ENCODE peak calls at places on chromosomes 3 and 15, in seven cellular contexts. S, F, W, Z, A, T and C are unnamed samples.

GRCh38 chr3:115062412-115062956 is 84.6 kb downstream of the ZBTB20 start:
- DNase-seq in A (no peak), F (no peak), W (no peak), T (no peak), S (no peak), Z (no peak), C (no peak)

GRCh38 chr15:92161039-92161670 is 232.5 kb upstream of the ST8SIA2 start:
- DNase-seq in A (no peak), F (no peak), W (no peak), Z (no peak), T (no peak), S (no peak), C (no peak)

GRCh38 chr15:80480909-80481308 is 76.7 kb downstream of the ARNT2 start:
- DNase-seq in A (no peak), T (no peak), S (peak; percentile 69), Z (peak; percentile 60), F (no peak), W (no peak), C (no peak)

GRCh38 chr3:116065496-116065895 is 379.8 kb downstream of the LSAMP start:
- DNase-seq in S (no peak), A (no peak), T (no peak), Z (no peak), W (no peak), F (no peak), C (no peak)

GRCh38 chr3:79973917-79974595 is 206.3 kb upstream of the ROBO1 start:
- DNase-seq in A (no peak), S (no peak), F (no peak), W (no peak), Z (no peak), T (no peak), C (no peak)

GRCh38 chr15:78448441-78449219 is 10.6 kb downstream of the IREB2 start:
- DNase-seq in W (no peak), Z (no peak), A (no peak), T (no peak), F (no peak), S (no peak), C (no peak)

GRCh38 chr3:35760147-35760546 is 120.8 kb downstream of the ARPP21 start:
- DNase-seq in Z (no peak), A (no peak), F (no peak), T (no peak), W (no peak), S (no peak), C (no peak)

GRCh38 chr3:47385007-47385406 is 4.2 kb downstream of the PTPN23 start:
- DNase-seq in F (peak; percentile 47), Z (no peak), T (no peak), W (no peak), A (no peak), S (no peak), C (no peak)

GRCh38 chr3:107458871-107459270 is 63.9 kb upstream of the BBX start:
- DNase-seq in W (no peak), T (no peak), A (no peak), Z (no peak), S (no peak), F (no peak), C (no peak)

GRCh38 chr3:194632211-194632982 is 822 bp downstream of the TMEM44 start:
- DNase-seq in T (peak; percentile 7), Z (no peak), F (peak; percentile 36), S (no peak), A (no peak), W (no peak), C (no peak)

GRCh38 chr3:120416868-120417267 is 33.9 kb downstream of the FSTL1 start:
- DNase-seq in A (no peak), T (no peak), W (no peak), F (no peak), S (no peak), Z (no peak), C (no peak)

GRCh38 chr3:38805765-38806386 is 10.1 kb downstream of the SCN10A start:
- DNase-seq in W (peak; percentile 84), F (no peak), Z (peak; percentile 95), S (no peak), T (no peak), A (peak; percentile 1), C (no peak)

GRCh38 chr15:41278319-41278718 is 47.3 kb downstream of the CHP1 start:
- DNase-seq in W (no peak), Z (no peak), F (no peak), T (no peak), A (no peak), S (no peak), C (no peak)

GRCh38 chr15:27933562-27933961 is 165.6 kb downstream of the OCA2 start:
- DNase-seq in A (no peak), F (no peak), T (no peak), Z (no peak), W (no peak), S (no peak), C (no peak)

GRCh38 chr15:70049115-70049514 is 48.6 kb downstream of the TLE3 start:
- DNase-seq in Z (no peak), A (no peak), F (no peak), W (no peak), S (no peak), T (peak; percentile 68), C (no peak)

GRCh38 chr3:8313591-8314298 is 187.9 kb upstream of the LMCD1 start:
- DNase-seq in W (no peak), S (no peak), F (no peak), T (no peak), Z (no peak), A (no peak), C (no peak)

GRCh38 chr3:69420781-69421520 is 35.1 kb upstream of the FRMD4B start:
- DNase-seq in Z (no peak), W (no peak), S (peak; percentile 45), T (no peak), A (no peak), F (peak; percentile 48), C (no peak)

GRCh38 chr15:85542488-85542887 is 162.1 kb downstream of the AKAP13 start:
- DNase-seq in W (no peak), F (no peak), T (no peak), A (no peak), Z (no peak), S (no peak), C (no peak)

DNA sequence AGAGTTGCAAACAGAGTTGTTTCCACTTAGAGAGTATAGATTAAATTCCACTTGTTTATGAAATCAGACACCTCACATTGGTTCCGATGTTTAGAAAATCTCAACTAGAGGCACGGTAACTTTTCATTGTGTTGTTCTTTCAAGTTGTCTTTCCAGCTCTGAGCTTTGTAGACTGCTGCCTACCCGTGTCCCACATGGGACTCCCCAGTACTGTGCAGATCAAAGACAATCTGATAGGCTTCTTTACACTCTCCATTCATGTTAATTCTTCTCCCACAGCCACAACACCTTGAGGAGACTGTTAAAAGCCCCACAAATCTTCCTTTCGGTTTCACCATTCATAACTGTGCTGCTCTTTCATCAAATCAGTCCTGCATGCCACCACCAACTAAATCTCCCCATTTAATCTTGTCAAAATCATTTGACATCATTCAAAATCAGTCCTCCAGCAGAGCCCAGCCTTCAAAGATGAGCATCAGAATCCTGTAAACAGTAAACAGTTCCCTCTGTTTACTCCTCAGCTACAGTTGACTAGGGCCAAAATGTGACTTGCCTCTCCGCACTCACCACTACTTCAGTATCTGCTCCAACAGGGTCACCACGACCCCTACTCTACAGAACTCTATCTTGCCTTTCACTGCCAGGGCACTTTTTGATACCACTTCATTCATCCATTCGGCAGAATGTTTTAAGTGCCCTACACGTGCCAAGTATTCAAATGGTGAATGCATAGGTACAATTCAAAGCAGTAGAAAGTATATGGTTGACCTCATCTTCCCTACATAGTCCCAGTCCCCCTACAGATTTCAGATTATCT is 8.3 kb downstream of the ANXA2 start:
- DNase-seq in F (no peak), S (no peak), W (peak; percentile 82), A (peak; percentile 42), T (no peak), Z (no peak), C (no peak)
- H3K27ac ChIP-seq in F (peak overlapping the region; percentile 26), S (peak overlapping the region; percentile 90), W (peak overlapping the region; percentile 50), A (peak overlapping the region; percentile 99), T (peak overlapping the region; percentile 50), Z (no peak overlapping the region), C (peak overlapping the region; percentile 99)

DNA sequence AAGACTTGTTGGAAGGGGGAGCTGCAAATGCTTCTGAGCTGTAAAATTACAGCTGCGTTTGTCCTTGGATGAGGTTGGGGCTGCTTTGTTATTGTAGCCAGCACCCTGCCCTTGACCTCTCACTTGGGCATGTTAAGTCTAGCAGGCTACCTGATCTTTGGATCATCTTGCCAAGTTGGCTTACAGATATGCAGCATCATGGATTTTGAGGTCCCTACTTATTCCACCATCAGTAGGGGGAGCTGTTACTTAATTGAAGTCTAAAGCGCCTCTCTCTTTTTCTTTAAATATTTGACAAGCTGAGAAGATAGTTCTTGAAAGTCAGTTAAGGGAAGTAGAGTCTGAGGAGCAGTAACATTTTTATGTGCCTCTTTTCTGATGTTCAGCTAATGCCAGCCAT is 793.0 kb downstream of the MCTP2 start:
- DNase-seq in T (no peak), A (no peak), W (peak; percentile 46), F (no peak), Z (peak; percentile 86), S (no peak), C (no peak)
- TF ChIP-seq CTCF in T (no peak), A (peak; percentile 53), W (peak; percentile 49), F (peak; percentile 8), Z (peak; percentile 70), S (peak; percentile 24), C (peak; percentile 21)

DNA sequence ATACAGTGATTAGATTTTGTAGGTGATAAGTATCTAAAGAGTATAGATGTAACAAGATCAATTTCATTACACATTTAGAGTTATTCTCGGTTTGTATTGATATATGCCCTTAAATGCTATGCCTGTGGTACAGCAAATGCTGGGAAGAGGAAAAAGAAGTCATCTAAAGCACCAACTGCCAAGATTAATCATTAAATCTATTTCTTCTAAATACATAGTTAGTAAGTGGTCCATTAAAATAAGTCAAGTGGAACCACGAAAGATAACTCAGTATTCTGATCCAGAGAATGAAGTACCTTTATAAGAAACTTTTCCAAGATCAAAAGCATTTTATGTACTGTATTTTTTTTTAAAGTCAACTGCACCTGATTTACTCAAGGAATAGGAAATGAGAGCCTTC is 142.1 kb upstream of the CGNL1 start:
- DNase-seq in A (no peak), S (no peak), T (no peak), F (no peak), W (no peak), Z (no peak), C (no peak)
- H3K4me1 ChIP-seq in A (no peaks in the 10 kb centered on the region), S (no peaks in the 10 kb centered on the region), T (no peaks in the 10 kb centered on the region), F (peaks cover 14% of the 10 kb centered on the region), W (no peaks in the 10 kb centered on the region), Z (peaks cover 16% of the 10 kb centered on the region), C (peaks cover 7% of the 10 kb centered on the region)

DNA sequence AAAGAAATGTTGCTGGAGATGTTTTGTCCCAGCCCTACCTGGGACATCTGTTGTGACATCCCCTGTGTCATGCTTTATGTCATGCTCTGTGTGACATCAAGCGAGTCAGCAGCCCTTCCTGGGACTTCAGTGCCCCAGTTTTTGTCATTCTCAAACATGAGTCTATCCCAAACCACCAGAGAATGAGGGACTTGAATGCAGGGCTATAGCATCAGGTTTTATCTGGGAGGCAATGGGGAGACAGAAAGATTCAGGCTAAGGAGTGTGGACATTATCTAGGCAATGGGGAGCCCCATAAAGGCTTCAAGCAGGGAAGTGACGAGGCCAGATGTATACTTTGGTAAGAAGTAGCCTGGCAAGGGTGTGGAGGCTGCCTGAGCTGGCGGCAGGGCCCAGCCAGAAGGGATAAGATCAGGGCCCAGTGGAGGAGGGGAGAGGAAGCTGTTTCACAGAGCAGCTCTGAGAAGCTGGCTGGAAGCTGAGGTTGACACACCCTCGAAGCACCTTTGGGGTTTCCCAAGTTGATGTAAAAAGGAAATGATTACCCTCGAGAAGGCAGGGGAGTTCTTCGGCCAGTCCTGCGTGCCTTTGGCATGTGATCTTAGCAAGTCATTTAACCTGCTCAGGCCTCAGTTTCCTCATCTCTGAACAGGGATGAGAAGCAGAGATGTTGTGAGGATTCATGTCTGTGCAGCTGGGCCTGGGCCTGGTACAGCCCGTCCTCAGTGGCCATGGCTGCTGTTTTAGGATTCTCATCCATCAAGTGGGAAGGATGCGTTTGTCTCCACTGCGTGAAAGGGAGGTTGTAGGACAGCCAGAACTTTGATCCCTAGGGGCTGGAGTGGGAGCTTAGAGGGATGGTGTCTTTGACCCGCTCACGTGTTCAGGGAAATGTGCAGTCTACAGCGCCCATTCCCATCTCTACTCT is 34.3 kb downstream of the IRAK2 start:
- DNase-seq in F (peak; percentile 77), W (peak; percentile 87), A (peak; percentile 72), T (peak; percentile 84), Z (no peak), S (no peak), C (no peak)
- H3K27ac ChIP-seq in F (peak overlapping the region; percentile 80), W (peak overlapping the region; percentile 62), A (peak overlapping the region; percentile 89), T (peak overlapping the region; percentile 87), Z (no peak overlapping the region), S (no peak overlapping the region), C (peak overlapping the region; percentile 56)